ENCODE peak calls at places on chromosome 2, in six cellular contexts. One of them, this sample, is unnamed.
A peak's percentile ranks its signal among the peaks of the same experiment; 100 is the strongest.

GRCh38 chr2:130183500-130184373 is 1.7 kb downstream of the MZT2B start:
- DNase-seq in SK-MEL-5: no peak
- DNase-seq in NCI-H2029 treated with DMSO at 0.1 percent for 48 hours: no peak
- DNase-seq in HEK293T: no peak
- DNase-seq in GM19239: no peak
- DNase-seq in iris pigment epithelial cell: peak; percentile 38
- DNase-seq in this sample: no peak

GRCh38 chr2:69138247-69138754 is 125.3 kb downstream of the ANTXR1 start:
- DNase-seq in iris pigment epithelial cell: peak; percentile 86
- DNase-seq in HEK293T: no peak
- DNase-seq in GM19239: no peak
- DNase-seq in SK-MEL-5: no peak
- DNase-seq in NCI-H2029 treated with DMSO at 0.1 percent for 48 hours: no peak
- DNase-seq in this sample: no peak

GRCh38 chr2:229980440-229981184 is 58.3 kb downstream of the FBXO36 start:
- DNase-seq in SK-MEL-5: no peak
- DNase-seq in HEK293T: no peak
- DNase-seq in iris pigment epithelial cell: peak; percentile 84
- DNase-seq in GM19239: no peak
- DNase-seq in NCI-H2029 treated with DMSO at 0.1 percent for 48 hours: no peak
- DNase-seq in this sample: no peak

GRCh38 chr2:184920451-184920965 is 322.2 kb downstream of the ZNF804A start:
- DNase-seq in NCI-H2029 treated with DMSO at 0.1 percent for 48 hours: no peak
- DNase-seq in SK-MEL-5: peak; percentile 36
- DNase-seq in HEK293T: no peak
- DNase-seq in iris pigment epithelial cell: peak; percentile 20
- DNase-seq in GM19239: no peak
- DNase-seq in this sample: no peak

GRCh38 chr2:47218899-47219525 is 63.9 kb upstream of the STPG4 start:
- DNase-seq in NCI-H2029 treated with DMSO at 0.1 percent for 48 hours: no peak
- DNase-seq in GM19239: no peak
- DNase-seq in iris pigment epithelial cell: no peak
- DNase-seq in SK-MEL-5: no peak
- DNase-seq in HEK293T: no peak
- DNase-seq in this sample: no peak

GRCh38 chr2:202016579-202017227 is 17.0 kb upstream of the FZD7 start:
- DNase-seq in HEK293T: no peak
- DNase-seq in SK-MEL-5: no peak
- DNase-seq in GM19239: no peak
- DNase-seq in NCI-H2029 treated with DMSO at 0.1 percent for 48 hours: no peak
- DNase-seq in iris pigment epithelial cell: no peak
- DNase-seq in this sample: no peak

GRCh38 chr2:171741189-171741588 is 53.9 kb downstream of the DYNC1I2 start:
- DNase-seq in SK-MEL-5: no peak
- DNase-seq in GM19239: no peak
- DNase-seq in HEK293T: no peak
- DNase-seq in iris pigment epithelial cell: peak; percentile 71
- DNase-seq in NCI-H2029 treated with DMSO at 0.1 percent for 48 hours: peak; percentile 18
- DNase-seq in this sample: no peak

GRCh38 chr2:157830696-157831570 is 45.2 kb downstream of the ACVR1 start:
- DNase-seq in HEK293T: no peak
- DNase-seq in GM19239: no peak
- DNase-seq in NCI-H2029 treated with DMSO at 0.1 percent for 48 hours: no peak
- DNase-seq in SK-MEL-5: peak; percentile 87
- DNase-seq in iris pigment epithelial cell: peak; percentile 97
- DNase-seq in this sample: no peak

GRCh38 chr2:205040323-205040722 is 495.0 kb downstream of the PARD3B start:
- DNase-seq in NCI-H2029 treated with DMSO at 0.1 percent for 48 hours: no peak
- DNase-seq in HEK293T: no peak
- DNase-seq in GM19239: no peak
- DNase-seq in iris pigment epithelial cell: no peak
- DNase-seq in SK-MEL-5: no peak
- DNase-seq in this sample: no peak

GRCh38 chr2:222448806-222449205 is 24.5 kb downstream of the SGPP2 start:
- DNase-seq in iris pigment epithelial cell: peak; percentile 80
- DNase-seq in HEK293T: no peak
- DNase-seq in NCI-H2029 treated with DMSO at 0.1 percent for 48 hours: no peak
- DNase-seq in GM19239: no peak
- DNase-seq in SK-MEL-5: no peak
- DNase-seq in this sample: no peak

GRCh38 chr2:200658278-200658864 is 72.6 kb downstream of the AOX1 start:
- DNase-seq in NCI-H2029 treated with DMSO at 0.1 percent for 48 hours: no peak
- DNase-seq in HEK293T: no peak
- DNase-seq in SK-MEL-5: peak; percentile 40
- DNase-seq in iris pigment epithelial cell: no peak
- DNase-seq in GM19239: no peak
- DNase-seq in this sample: no peak

GRCh38 chr2:181116251-181116650 is 135.8 kb downstream of the UBE2E3 start:
- DNase-seq in iris pigment epithelial cell: no peak
- DNase-seq in SK-MEL-5: no peak
- DNase-seq in NCI-H2029 treated with DMSO at 0.1 percent for 48 hours: no peak
- DNase-seq in GM19239: no peak
- DNase-seq in HEK293T: no peak
- DNase-seq in this sample: no peak

GRCh38 chr2:232900811-232901701 is 31.0 kb downstream of the SNORC start:
- DNase-seq in HEK293T: no peak
- DNase-seq in NCI-H2029 treated with DMSO at 0.1 percent for 48 hours: no peak
- DNase-seq in iris pigment epithelial cell: no peak
- DNase-seq in GM19239: no peak
- DNase-seq in SK-MEL-5: no peak
- DNase-seq in this sample: no peak

GRCh38 chr2:131413148-131413747 is 49.3 kb upstream of the RAB6D start:
- DNase-seq in HEK293T: peak; percentile 56
- DNase-seq in NCI-H2029 treated with DMSO at 0.1 percent for 48 hours: peak; percentile 55
- DNase-seq in GM19239: no peak
- DNase-seq in iris pigment epithelial cell: peak; percentile 59
- DNase-seq in SK-MEL-5: peak; percentile 70
- DNase-seq in this sample: peak; percentile 11

GRCh38 chr2:46796843-46797625 is 118.6 kb downstream of the MCFD2 start:
- DNase-seq in iris pigment epithelial cell: no peak
- DNase-seq in GM19239: no peak
- DNase-seq in HEK293T: no peak
- DNase-seq in SK-MEL-5: no peak
- DNase-seq in NCI-H2029 treated with DMSO at 0.1 percent for 48 hours: no peak
- DNase-seq in this sample: no peak

GRCh38 chr2:161250864-161251436 is 57.3 kb upstream of the PSMD14 start:
- DNase-seq in SK-MEL-5: peak; percentile 60
- DNase-seq in NCI-H2029 treated with DMSO at 0.1 percent for 48 hours: peak; percentile 47
- DNase-seq in GM19239: no peak
- DNase-seq in HEK293T: peak; percentile 61
- DNase-seq in iris pigment epithelial cell: peak; percentile 53
- DNase-seq in this sample: no peak

GRCh38 chr2:146323564-146323963 is 1521.3 kb upstream of the ACVR2A start:
- DNase-seq in iris pigment epithelial cell: no peak
- DNase-seq in HEK293T: no peak
- DNase-seq in SK-MEL-5: no peak
- DNase-seq in GM19239: no peak
- DNase-seq in NCI-H2029 treated with DMSO at 0.1 percent for 48 hours: no peak
- DNase-seq in this sample: no peak

GRCh38 chr2:220871909-220872308 is 700.2 kb downstream of the EPHA4 start:
- DNase-seq in SK-MEL-5: no peak
- DNase-seq in HEK293T: no peak
- DNase-seq in NCI-H2029 treated with DMSO at 0.1 percent for 48 hours: no peak
- DNase-seq in GM19239: no peak
- DNase-seq in iris pigment epithelial cell: no peak
- DNase-seq in this sample: no peak

GRCh38 chr2:181742908-181743722 is 62.8 kb upstream of the NEUROD1 start:
- DNase-seq in iris pigment epithelial cell: peak; percentile 67
- DNase-seq in SK-MEL-5: peak; percentile 72
- DNase-seq in HEK293T: peak; percentile 39
- DNase-seq in NCI-H2029 treated with DMSO at 0.1 percent for 48 hours: peak; percentile 1
- DNase-seq in GM19239: peak; percentile 7
- DNase-seq in this sample: no peak

GRCh38 chr2:124911560-124911959 is 886.5 kb downstream of the CNTNAP5 start:
- DNase-seq in SK-MEL-5: no peak
- DNase-seq in GM19239: no peak
- DNase-seq in HEK293T: no peak
- DNase-seq in NCI-H2029 treated with DMSO at 0.1 percent for 48 hours: no peak
- DNase-seq in iris pigment epithelial cell: no peak
- DNase-seq in this sample: no peak

GRCh38 chr2:236719192-236719635 is 149.6 kb downstream of the ACKR3 start:
- DNase-seq in NCI-H2029 treated with DMSO at 0.1 percent for 48 hours: no peak
- DNase-seq in GM19239: no peak
- DNase-seq in HEK293T: no peak
- DNase-seq in SK-MEL-5: no peak
- DNase-seq in iris pigment epithelial cell: no peak
- DNase-seq in this sample: no peak

GRCh38 chr2:223959688-223960087 is 2.4 kb downstream of the MRPL44 start:
- DNase-seq in iris pigment epithelial cell: peak; percentile 55
- DNase-seq in HEK293T: no peak
- DNase-seq in NCI-H2029 treated with DMSO at 0.1 percent for 48 hours: no peak
- DNase-seq in SK-MEL-5: peak; percentile 60
- DNase-seq in GM19239: no peak
- DNase-seq in this sample: no peak

This sample was measured in CMK.